ENCODE peak calls at places on chromosome 16, in seven cellular contexts. P is AG09309, V is mammary epithelial cell, K is suprapubic skin, C is WTC11, T is Peyer's patch, L is tibial nerve. Q is an unnamed sample.

GRCh38 chr16:68737730-68738590 is 868 bp downstream of the CDH1 start:
- DNase-seq in V (peak; percentile 70), L (no peak), P (no peak), T (peak; percentile 90), K (no peak), C (peak; percentile 64), Q (peak; percentile 21)

GRCh38 chr16:21701271-21701670 is 37.5 kb downstream of the OTOA start:
- DNase-seq in V (no peak), L (no peak), P (no peak), C (no peak), K (no peak), T (no peak), Q (no peak)

GRCh38 chr16:30526137-30526822 is at the start of gene ZNF768:
- DNase-seq in V (peak; percentile 12), T (no peak), P (no peak), C (peak; percentile 77), K (no peak), L (no peak), Q (peak; percentile 46)

GRCh38 chr16:7124242-7124641 is 208.4 kb upstream of the RBFOX1 start:
- DNase-seq in C (no peak), K (no peak), V (no peak), P (no peak), T (no peak), L (no peak), Q (no peak)

GRCh38 chr16:68082596-68083238 is 2.5 kb upstream of the NFATC3 start:
- DNase-seq in P (no peak), V (no peak), C (no peak), L (no peak), T (no peak), K (no peak), Q (no peak)

GRCh38 chr16:57675752-57676623 is 7.9 kb downstream of the ADGRG3 start:
- DNase-seq in L (no peak), K (no peak), C (peak; percentile 62), V (no peak), P (no peak), T (no peak), Q (no peak)

GRCh38 chr16:27717726-27718125 is 167.8 kb downstream of the KATNIP start:
- DNase-seq in P (no peak), C (no peak), K (no peak), T (peak; percentile 6), L (no peak), V (no peak), Q (no peak)

GRCh38 chr16:86594712-86595111 is 16.4 kb downstream of the FOXL1 start:
- DNase-seq in C (no peak), L (no peak), T (no peak), K (no peak), V (no peak), P (no peak), Q (no peak)

GRCh38 chr16:74605746-74606520 is 981 bp downstream of the GLG1 start:
- DNase-seq in C (no peak), P (no peak), L (no peak), K (no peak), T (no peak), V (no peak), Q (no peak)

GRCh38 chr16:76583466-76583865 is 306.3 kb downstream of the CNTNAP4 start:
- DNase-seq in T (no peak), L (peak; percentile 12), K (no peak), C (no peak), V (no peak), P (no peak), Q (no peak)

GRCh38 chr16:53052519-53053501 is at the start of gene CHD9NB:
- DNase-seq in T (peak; percentile 69), V (peak; percentile 99), C (no peak), P (peak; percentile 90), K (no peak), L (no peak), Q (no peak)

GRCh38 chr16:11848842-11849241 is 2.5 kb downstream of the RSL1D1 start:
- DNase-seq in C (no peak), T (no peak), P (no peak), L (no peak), K (no peak), V (peak; percentile 39), Q (no peak)

GRCh38 chr16:9412362-9413311 is 321.2 kb downstream of the HAPSTR1 start:
- DNase-seq in T (no peak), L (no peak), P (no peak), V (no peak), K (no peak), C (no peak), Q (no peak)

GRCh38 chr16:19645557-19645981 is 72.5 kb downstream of the KNOP1 start:
- DNase-seq in C (no peak), L (peak; percentile 79), V (no peak), P (no peak), T (no peak), K (no peak), Q (no peak)

GRCh38 chr16:31094088-31094423 is 541 bp downstream of the VKORC1 start:
- DNase-seq in T (peak; percentile 51), L (no peak), V (peak; percentile 27), C (peak; percentile 32), K (no peak), P (no peak), Q (no peak)

GRCh38 chr16:8402981-8403853 is 187.1 kb downstream of the TMEM114 start:
- DNase-seq in L (no peak), P (no peak), T (peak; percentile 57), V (no peak), C (no peak), K (no peak), Q (no peak)

GRCh38 chr16:817001-817906 is 16.7 kb upstream of the GNG13 start:
- DNase-seq in L (no peak), K (no peak), P (no peak), T (no peak), C (no peak), V (no peak), Q (no peak)

GRCh38 chr16:813916-814412 is 13.4 kb upstream of the GNG13 start:
- DNase-seq in C (no peak), T (no peak), K (no peak), L (no peak), P (no peak), V (no peak), Q (no peak)

GRCh38 chr16:815861-816260 is 15.3 kb upstream of the GNG13 start:
- DNase-seq in P (no peak), L (no peak), V (no peak), C (no peak), T (no peak), K (no peak), Q (no peak)

GRCh38 chr16:814974-815373 is 14.4 kb upstream of the GNG13 start:
- DNase-seq in K (no peak), T (no peak), C (no peak), L (no peak), V (no peak), P (peak; percentile 21), Q (no peak)

DNA sequence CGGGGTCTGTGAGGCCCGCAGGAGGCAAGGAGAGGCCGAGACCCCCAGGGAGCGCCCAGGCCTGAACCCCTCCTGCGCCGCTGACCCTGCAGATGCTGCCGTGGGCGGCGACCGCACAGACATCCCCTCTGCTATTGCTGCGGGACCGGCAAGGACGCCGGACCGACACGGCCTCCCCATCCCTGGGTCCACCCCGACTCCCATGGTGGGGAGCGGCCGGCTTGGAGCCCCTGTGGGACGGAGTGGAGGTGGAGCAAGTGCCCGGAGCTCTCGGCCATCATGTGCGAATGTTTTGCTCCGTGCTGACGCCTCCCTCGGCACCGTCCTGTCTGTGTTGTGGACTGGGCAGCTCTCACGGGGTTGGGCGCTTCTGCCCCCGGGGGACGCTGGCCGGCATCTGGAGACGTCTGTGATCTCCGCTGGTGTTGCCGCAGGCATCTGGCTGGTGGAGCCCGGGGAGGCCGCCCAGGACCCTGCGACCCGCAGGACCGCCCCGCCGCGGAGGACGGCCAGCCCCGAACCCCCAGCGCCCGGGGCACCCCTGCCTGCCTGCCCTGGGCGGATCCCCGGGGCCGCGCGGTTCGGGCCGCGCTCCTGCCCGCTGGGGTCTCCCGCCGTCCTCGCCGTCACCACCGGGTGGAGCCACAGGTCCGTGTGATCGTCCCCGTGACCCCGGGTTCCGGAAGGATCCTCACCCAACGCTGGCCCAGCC is 12.8 kb upstream of the GNG13 start:
- DNase-seq in L (peak; percentile 26), T (no peak), V (no peak), C (peak; percentile 80), P (no peak), K (no peak), Q (peak; percentile 84)
- TF ChIP-seq CTCF in L (peak; percentile 76), T (peak; percentile 34), V (peak; percentile 13), C (peak; percentile 50), P (peak; percentile 61), K (peak; percentile 10), Q (peak; percentile 68)

GRCh38 chr16:85557976-85558589 is 55.0 kb upstream of the GSE1 start:
- DNase-seq in V (peak; percentile 40), C (no peak), P (no peak), L (no peak), T (no peak), K (no peak), Q (no peak)

GRCh38 chr16:85554791-85555548 is 58.2 kb upstream of the GSE1 start:
- DNase-seq in T (no peak), C (no peak), P (no peak), V (peak; percentile 46), L (no peak), K (no peak), Q (peak; percentile 69)

GRCh38 chr16:85556456-85557082 is 56.6 kb upstream of the GSE1 start:
- DNase-seq in C (peak; percentile 65), T (peak; percentile 77), L (no peak), V (peak; percentile 25), K (no peak), P (no peak), Q (no peak)

GRCh38 chr16:85555549-85556455 is 57.3 kb upstream of the GSE1 start:
- DNase-seq in T (peak; percentile 76), V (peak; percentile 7), P (no peak), L (peak; percentile 33), K (no peak), C (peak; percentile 63), Q (peak; percentile 81)

GRCh38 chr16:85557083-85557975 is 55.8 kb upstream of the GSE1 start:
- DNase-seq in L (no peak), T (peak; percentile 75), C (no peak), K (no peak), V (peak; percentile 43), P (no peak), Q (no peak)
- TF ChIP-seq CTCF in L (no peak), T (peak; percentile 2), C (no peak), K (no peak), V (no peak), P (no peak), Q (no peak)

GRCh38 chr16:71894229-71894920 is 956 bp upstream of the IST1 start:
- DNase-seq in V (peak; percentile 73), T (peak; percentile 65), P (no peak), L (peak; percentile 54), K (no peak), C (peak; percentile 64), Q (peak; percentile 39)
- TF ChIP-seq CTCF in V (no peak), T (peak; percentile 4), P (no peak), L (no peak), K (no peak), C (no peak), Q (no peak)

DNA sequence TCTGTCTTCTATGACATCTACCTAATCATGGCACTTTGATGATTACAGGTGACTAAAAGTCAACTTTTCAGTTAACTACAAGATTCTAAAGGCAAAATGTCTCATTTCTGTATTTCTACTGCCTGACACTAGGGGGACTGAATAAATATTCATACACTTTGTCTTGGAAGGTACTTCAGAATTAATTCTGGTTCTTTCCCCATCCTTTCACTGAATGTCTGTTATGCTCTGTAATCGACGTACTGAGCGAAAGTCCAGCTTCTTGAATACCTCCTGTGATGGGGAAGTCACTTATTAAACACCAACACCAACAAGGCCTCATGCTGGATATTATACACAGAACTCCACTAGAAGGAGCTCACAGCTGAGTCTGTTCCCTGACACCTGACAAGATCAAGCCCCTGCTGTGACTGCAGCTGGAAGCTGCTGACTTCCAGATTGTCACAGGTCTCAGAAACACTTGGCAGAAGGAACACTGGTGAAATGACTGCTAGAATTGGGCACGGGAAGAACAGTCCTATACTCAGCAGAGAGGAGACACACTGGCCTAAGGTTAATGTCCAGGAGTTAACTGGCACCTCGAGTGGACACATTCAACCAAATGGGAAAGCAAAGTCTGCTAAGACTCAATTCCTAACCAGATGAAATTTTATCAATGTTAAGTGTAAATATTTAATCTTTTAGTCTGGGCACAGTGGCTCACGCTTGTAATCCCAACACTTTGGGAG is 31.9 kb downstream of the CMC2 start:
- DNase-seq in V (no peak), L (no peak), T (no peak), C (no peak), K (no peak), P (no peak), Q (peak; percentile 28)
- TF ChIP-seq CTCF in V (peak; percentile 57), L (no peak), T (no peak), C (peak; percentile 38), K (no peak), P (no peak), Q (peak; percentile 64)

Q was measured in glutamatergic neuron.